ENCODE peak calls at places on chromosomes 2 and 18, in eight cellular contexts. O is erythroblast; C is SK-N-DZ; A is NCI-H2227 treated with DMSO at 0.1 percent for 48 hours; G is Ammon's horn; I is activated CD8-positive, alpha-beta memory T cell treated with anti-CD3 and anti-CD28 coated beads, Interleukin-2, amount 50 U/mL, for 48 hours; Q is NCI-H1436; Y is ELR. F is an unnamed sample.
A peak's percentile ranks its signal among the peaks of the same experiment; 100 is the strongest.

GRCh38 chr2:176132397-176133086 is 3.0 kb downstream of the HOXD8 start:
- DNase-seq in O (peak; percentile 26), Y (peak; percentile 43), C (no peak), A (no peak), I (peak; percentile 50), G (no peak), Q (no peak), F (no peak)

GRCh38 chr2:162196611-162197010 is 44.6 kb upstream of the GCG start:
- DNase-seq in Y (peak; percentile 88), G (peak; percentile 49), Q (no peak), C (no peak), O (no peak), A (no peak), I (no peak), F (no peak)

GRCh38 chr2:119366161-119366648 is 429 bp downstream of the C2orf76 start:
- DNase-seq in G (peak; percentile 35), Y (peak; percentile 29), Q (no peak), C (no peak), A (peak; percentile 49), O (peak; percentile 60), I (no peak), F (no peak)

GRCh38 chr18:13427354-13427753 is 208.8 kb downstream of the LDLRAD4 start:
- DNase-seq in A (no peak), O (no peak), C (no peak), G (peak; percentile 59), Y (no peak), I (no peak), Q (no peak), F (no peak)

GRCh38 chr2:170505631-170506270 is 209.4 kb upstream of the SP5 start:
- DNase-seq in I (no peak), G (peak; percentile 95), C (no peak), A (peak; percentile 66), Y (no peak), Q (no peak), O (peak; percentile 8), F (no peak)

GRCh38 chr2:205768341-205768740 is 86.0 kb downstream of the NRP2 start:
- DNase-seq in A (no peak), Y (no peak), C (no peak), G (no peak), I (no peak), O (no peak), Q (no peak), F (peak; percentile 36)

GRCh38 chr2:85852979-85853498 is 35.8 kb downstream of the ST3GAL5 start:
- DNase-seq in G (peak; percentile 42), I (peak; percentile 77), O (no peak), Q (no peak), Y (no peak), A (no peak), C (peak; percentile 54), F (no peak)

GRCh38 chr2:238462782-238463396 is 36.2 kb downstream of the ASB1 start:
- DNase-seq in Y (peak; percentile 74), C (peak; percentile 58), G (no peak), A (peak; percentile 1), Q (no peak), O (peak; percentile 63), I (no peak), F (no peak)

GRCh38 chr2:74183878-74184277 is 5.2 kb upstream of the MOB1A start:
- DNase-seq in O (no peak), Y (no peak), G (no peak), A (no peak), C (no peak), I (peak; percentile 32), Q (no peak), F (no peak)

F was measured in NCI-H2107.